ENCODE peak calls at places on chromosomes 4 and X, in eight cellular contexts. S is effector memory CD8-positive, alpha-beta T cell; P is nucleus accumbens; F is body of pancreas; R is GM10248; B is HFFc6; Z is stimulated activated CD4-positive, alpha-beta T cell treated with anti-CD3 and anti-CD28 coated beads, Interleukin-4, amount 100 ng/mL, for 4 hours; X is hippocampal formation. V is an unnamed sample.

GRCh38 chr4:44446191-44446590 is 2.4 kb downstream of the KCTD8 start:
- DNase-seq in S (no peak), P (no peak), F (no peak), R (no peak), B (no peak), Z (no peak), X (no peak), V (no peak)

GRCh38 chrX:106707771-106708454 is 18.6 kb upstream of the RNF128 start:
- DNase-seq in S (no peak), P (no peak), F (no peak), R (no peak), B (peak), Z (no peak), X (no peak), V (no peak)

GRCh38 chr4:16730522-16730921 is 167.9 kb downstream of the LDB2 start:
- DNase-seq in S (no peak), P (no peak), F (no peak), R (no peak), B (no peak), Z (no peak), X (no peak), V (no peak)

GRCh38 chrX:18649498-18649951 is 22.4 kb downstream of the RS1 start:
- DNase-seq in S (no peak), P (no peak), F (no peak), R (no peak), B (no peak), Z (no peak), X (no peak), V (no peak)

GRCh38 chr4:54495091-54495490 is 162.7 kb upstream of the KIT start:
- DNase-seq in S (no peak), P (no peak), F (no peak), R (no peak), B (peak), Z (no peak), X (no peak), V (peak)

GRCh38 chrX:10043386-10043785 is 76.2 kb downstream of the CLDN34 start:
- DNase-seq in S (no peak), P (no peak), F (no peak), R (no peak), B (no peak), Z (no peak), X (no peak), V (no peak)

GRCh38 chr4:182752158-182752910 is 164.9 kb downstream of the DCTD start:
- DNase-seq in S (no peak), P (no peak), F (no peak), R (no peak), B (peak), Z (no peak), X (no peak), V (no peak)

GRCh38 chr4:82219346-82219745 is 154.4 kb downstream of the HNRNPD start:
- DNase-seq in S (no peak), P (no peak), F (no peak), R (no peak), B (no peak), Z (no peak), X (no peak), V (no peak)

GRCh38 chr4:13615162-13615561 is 12.4 kb downstream of the BOD1L1 start:
- DNase-seq in S (no peak), P (no peak), F (no peak), R (peak), B (no peak), Z (no peak), X (peak), V (no peak)

GRCh38 chr4:118811008-118811764 is 24.7 kb downstream of the SEC24D start:
- DNase-seq in S (no peak), P (no peak), F (no peak), R (no peak), B (peak), Z (no peak), X (no peak), V (no peak)

GRCh38 chrX:17601816-17602215 is 135.5 kb upstream of the SCML1 start:
- DNase-seq in S (no peak), P (no peak), F (no peak), R (no peak), B (no peak), Z (no peak), X (no peak), V (no peak)

GRCh38 chr4:150009533-150009932 is 68.7 kb upstream of the DCLK2 start:
- DNase-seq in S (no peak), P (no peak), F (no peak), R (no peak), B (no peak), Z (no peak), X (no peak), V (no peak)

GRCh38 chr4:155722816-155723499 is 35.9 kb upstream of the GUCY1B1 start:
- DNase-seq in S (no peak), P (no peak), F (no peak), R (no peak), B (no peak), Z (no peak), X (no peak), V (no peak)

GRCh38 chr4:150746156-150746555 is 164.2 kb downstream of the MAB21L2 start:
- DNase-seq in S (no peak), P (no peak), F (no peak), R (no peak), B (peak), Z (no peak), X (no peak), V (no peak)

GRCh38 chr4:1200425-1201035 is 28.1 kb upstream of the SPON2 start:
- DNase-seq in S (no peak), P (no peak), F (peak), R (no peak), B (peak), Z (no peak), X (no peak), V (peak)